ENCODE peak calls at places on chromosomes 11 and 22, in eight cellular contexts. Q is kidney; R is choroid plexus epithelial cell; C is NCI-H1105 treated with DMSO at 0.1 percent for 48 hours; L is Caki2; H is AG04449; E is activated gamma-delta T cell treated with Interleukin-2 at 50 U/mL for 16 hours; K is activated CD4-positive, alpha-beta T cell treated with anti-CD3 and anti-CD28 coated beads for 24 hours. Y is an unnamed sample.

GRCh38 chr11:33835143-33835878 is 56.6 kb downstream of the LMO2 start:
- DNase-seq in Q (no peak), R (peak), C (peak), L (peak), H (peak), E (no peak), K (no peak), Y (no peak)

GRCh38 chr11:64455436-64456261 is 96.7 kb downstream of the RPS6KA4 start:
- DNase-seq in Q (peak), R (no peak), C (no peak), L (no peak), H (no peak), E (no peak), K (no peak), Y (no peak)

GRCh38 chr22:29071261-29072045 is 1.4 kb upstream of the KREMEN1 start:
- DNase-seq in Q (peak), R (peak), C (no peak), L (no peak), H (no peak), E (peak), K (no peak), Y (no peak)

GRCh38 chr22:22062306-22062793 is 79.8 kb upstream of the TOP3B start:
- DNase-seq in Q (no peak), R (no peak), C (no peak), L (no peak), H (no peak), E (no peak), K (no peak), Y (no peak)

GRCh38 chr11:116606060-116606459 is 166.7 kb downstream of the BUD13 start:
- DNase-seq in Q (no peak), R (no peak), C (no peak), L (no peak), H (no peak), E (no peak), K (no peak), Y (no peak)

GRCh38 chr11:73866095-73866579 is 10.5 kb downstream of the COA4 start:
- DNase-seq in Q (no peak), R (peak), C (no peak), L (no peak), H (no peak), E (no peak), K (no peak), Y (no peak)

GRCh38 chr11:6572215-6572614 is 31.2 kb downstream of the RRP8 start:
- DNase-seq in Q (no peak), R (peak), C (no peak), L (no peak), H (peak), E (no peak), K (no peak), Y (no peak)

GRCh38 chr11:133726576-133726975 is 118.7 kb downstream of the SPATA19 start:
- DNase-seq in Q (no peak), R (no peak), C (no peak), L (no peak), H (no peak), E (no peak), K (no peak), Y (no peak)

GRCh38 chr22:36398602-36399472 is 11.1 kb upstream of the MYH9 start:
- DNase-seq in Q (no peak), R (peak), C (no peak), L (peak), H (no peak), E (no peak), K (no peak), Y (no peak)

GRCh38 chr11:68128682-68129327 is 7.6 kb upstream of the CHKA start:
- DNase-seq in Q (peak), R (peak), C (no peak), L (no peak), H (no peak), E (no peak), K (no peak), Y (no peak)

GRCh38 chr22:33111491-33111890 is 53.3 kb upstream of the SYN3 start:
- DNase-seq in Q (no peak), R (no peak), C (no peak), L (no peak), H (no peak), E (no peak), K (no peak), Y (no peak)

GRCh38 chr22:46967445-46968358 is 205.3 kb downstream of the TBC1D22A start:
- DNase-seq in Q (peak), R (peak), C (no peak), L (no peak), H (no peak), E (no peak), K (no peak), Y (no peak)

GRCh38 chr11:121133046-121133445 is 32.0 kb downstream of the TECTA start:
- DNase-seq in Q (no peak), R (no peak), C (no peak), L (peak), H (no peak), E (no peak), K (no peak), Y (no peak)

GRCh38 chr22:37053310-37054077 is 2.0 kb downstream of the KCTD17 start:
- DNase-seq in Q (no peak), R (no peak), C (no peak), L (no peak), H (no peak), E (no peak), K (no peak), Y (no peak)

Y was measured in immature natural killer cell.